ENCODE peak calls at places on chromosomes 2 and 18, in seven cellular contexts. E is NCI-H774; O is nephron progenitor cell; B is CD8-positive, alpha-beta T cell; S is lower leg skin; M is psoas muscle; H is neural crest cell. I is an unnamed sample.

GRCh38 chr2:229835601-229836283 is 86.1 kb downstream of the TRIP12 start:
- DNase-seq in B (no peak), S (no peak), M (no peak), O (no peak), E (no peak), H (no peak), I (peak)

GRCh38 chr18:24157855-24158254 is 19.0 kb downstream of the CABYR start:
- DNase-seq in E (no peak), S (no peak), H (no peak), B (no peak), O (no peak), M (no peak), I (no peak)

GRCh38 chr18:51527826-51528225 is 330.3 kb upstream of the MEX3C start:
- DNase-seq in M (no peak), E (no peak), S (no peak), B (no peak), H (no peak), O (no peak), I (no peak)

GRCh38 chr2:152240559-152241231 is 65.1 kb upstream of the STAM2 start:
- DNase-seq in O (no peak), E (no peak), M (no peak), S (no peak), B (no peak), H (no peak), I (no peak)

GRCh38 chr18:23990474-23991410 is 23.8 kb upstream of the TTC39C start:
- DNase-seq in O (no peak), H (no peak), S (no peak), M (no peak), E (no peak), B (no peak), I (no peak)

GRCh38 chr18:36775396-36775795 is 53.4 kb downstream of the TPGS2 start:
- DNase-seq in S (no peak), E (no peak), O (no peak), M (no peak), H (no peak), B (no peak), I (no peak)

GRCh38 chr18:49014605-49015267 is 64.0 kb upstream of the SMAD7 start:
- DNase-seq in O (no peak), E (no peak), H (no peak), S (no peak), B (peak), M (no peak), I (no peak)

GRCh38 chr18:70417847-70418246 is 129.0 kb downstream of the SOCS6 start:
- DNase-seq in M (no peak), O (no peak), H (no peak), S (no peak), E (no peak), B (no peak), I (no peak)

GRCh38 chr2:218961651-218962570 is 2.4 kb downstream of the CDK5R2 start:
- DNase-seq in B (no peak), S (peak), M (no peak), H (no peak), E (peak), O (peak), I (no peak)

GRCh38 chr2:105125428-105125827 is 87.6 kb downstream of the MRPS9 start:
- DNase-seq in H (no peak), S (no peak), E (no peak), M (no peak), B (no peak), O (no peak), I (no peak)